ENCODE peak calls at places on chromosomes 12 and 14, in ten cellular contexts. One of them, this sample, is unnamed.

GRCh38 chr12:119693006-119693405 is 25.1 kb downstream of the PRKAB1 start:
- DNase-seq in D721Med: no peak
- DNase-seq in fibroblast of lung: peak
- DNase-seq in neural crest cell: no peak
- DNase-seq in OCI-LY7: no peak
- DNase-seq in body of pancreas: peak
- DNase-seq in colonic mucosa: peak
- DNase-seq in pancreas: no peak
- DNase-seq in astrocyte of the spinal cord: peak
- DNase-seq in testis: no peak
- DNase-seq in this sample: no peak

GRCh38 chr14:106129274-106129673 is 602.9 kb downstream of the TMEM121 start:
- DNase-seq in D721Med: no peak
- DNase-seq in fibroblast of lung: no peak
- DNase-seq in neural crest cell: no peak
- DNase-seq in OCI-LY7: no peak
- DNase-seq in body of pancreas: no peak
- DNase-seq in colonic mucosa: no peak
- DNase-seq in pancreas: no peak
- DNase-seq in astrocyte of the spinal cord: no peak
- DNase-seq in testis: no peak
- DNase-seq in this sample: no peak

GRCh38 chr14:64775081-64775777 is 71.0 kb downstream of the PLEKHG3 start:
- DNase-seq in D721Med: no peak
- DNase-seq in fibroblast of lung: no peak
- DNase-seq in neural crest cell: no peak
- DNase-seq in OCI-LY7: no peak
- DNase-seq in body of pancreas: no peak
- DNase-seq in colonic mucosa: no peak
- DNase-seq in pancreas: no peak
- DNase-seq in astrocyte of the spinal cord: no peak
- DNase-seq in testis: no peak
- DNase-seq in this sample: no peak

GRCh38 chr14:23601845-23602180 is 23.2 kb upstream of the JPH4 start:
- DNase-seq in D721Med: no peak
- DNase-seq in fibroblast of lung: no peak
- DNase-seq in neural crest cell: no peak
- DNase-seq in OCI-LY7: no peak
- DNase-seq in body of pancreas: no peak
- DNase-seq in colonic mucosa: no peak
- DNase-seq in pancreas: no peak
- DNase-seq in astrocyte of the spinal cord: no peak
- DNase-seq in testis: no peak
- DNase-seq in this sample: no peak

GRCh38 chr12:27970391-27970980 is 2.0 kb downstream of the PTHLH start:
- DNase-seq in D721Med: no peak
- DNase-seq in fibroblast of lung: peak
- DNase-seq in neural crest cell: peak
- DNase-seq in OCI-LY7: no peak
- DNase-seq in body of pancreas: peak
- DNase-seq in colonic mucosa: no peak
- DNase-seq in pancreas: peak
- DNase-seq in astrocyte of the spinal cord: peak
- DNase-seq in testis: peak
- DNase-seq in this sample: no peak

GRCh38 chr14:71555654-71556559 is 376.3 kb upstream of the RGS6 start:
- DNase-seq in D721Med: no peak
- DNase-seq in fibroblast of lung: peak
- DNase-seq in neural crest cell: no peak
- DNase-seq in OCI-LY7: peak
- DNase-seq in body of pancreas: no peak
- DNase-seq in colonic mucosa: peak
- DNase-seq in pancreas: no peak
- DNase-seq in astrocyte of the spinal cord: no peak
- DNase-seq in testis: no peak
- DNase-seq in this sample: peak

GRCh38 chr12:106197906-106198623 is 49.8 kb downstream of the CKAP4 start:
- DNase-seq in D721Med: no peak
- DNase-seq in fibroblast of lung: no peak
- DNase-seq in neural crest cell: no peak
- DNase-seq in OCI-LY7: no peak
- DNase-seq in body of pancreas: no peak
- DNase-seq in colonic mucosa: no peak
- DNase-seq in pancreas: no peak
- DNase-seq in astrocyte of the spinal cord: peak
- DNase-seq in testis: no peak
- DNase-seq in this sample: no peak

GRCh38 chr14:81946808-81947798 is 413.4 kb upstream of the SEL1L start:
- DNase-seq in D721Med: no peak
- DNase-seq in fibroblast of lung: peak
- DNase-seq in neural crest cell: no peak
- DNase-seq in OCI-LY7: no peak
- DNase-seq in body of pancreas: no peak
- DNase-seq in colonic mucosa: no peak
- DNase-seq in pancreas: no peak
- DNase-seq in astrocyte of the spinal cord: no peak
- DNase-seq in testis: peak
- DNase-seq in this sample: no peak

GRCh38 chr14:32203928-32204357 is 874 bp upstream of the RNU6-8 start:
- DNase-seq in D721Med: no peak
- DNase-seq in fibroblast of lung: peak
- DNase-seq in neural crest cell: peak
- DNase-seq in OCI-LY7: no peak
- DNase-seq in body of pancreas: peak
- DNase-seq in colonic mucosa: peak
- DNase-seq in pancreas: no peak
- DNase-seq in astrocyte of the spinal cord: no peak
- DNase-seq in testis: peak
- DNase-seq in this sample: no peak

GRCh38 chr12:128843538-128843937 is 9.7 kb upstream of the GLT1D1 start:
- DNase-seq in D721Med: no peak
- DNase-seq in fibroblast of lung: no peak
- DNase-seq in neural crest cell: no peak
- DNase-seq in OCI-LY7: no peak
- DNase-seq in body of pancreas: no peak
- DNase-seq in colonic mucosa: no peak
- DNase-seq in pancreas: no peak
- DNase-seq in astrocyte of the spinal cord: no peak
- DNase-seq in testis: no peak
- DNase-seq in this sample: peak

GRCh38 chr12:103799504-103800251 is 41.4 kb downstream of the NT5DC3 start:
- DNase-seq in D721Med: no peak
- DNase-seq in fibroblast of lung: peak
- DNase-seq in neural crest cell: no peak
- DNase-seq in OCI-LY7: no peak
- DNase-seq in body of pancreas: peak
- DNase-seq in colonic mucosa: peak
- DNase-seq in pancreas: no peak
- DNase-seq in astrocyte of the spinal cord: peak
- DNase-seq in testis: no peak
- DNase-seq in this sample: peak

GRCh38 chr12:58253663-58254062 is 312.3 kb downstream of the ATP23 start:
- DNase-seq in D721Med: no peak
- DNase-seq in fibroblast of lung: no peak
- DNase-seq in neural crest cell: no peak
- DNase-seq in OCI-LY7: no peak
- DNase-seq in body of pancreas: no peak
- DNase-seq in colonic mucosa: no peak
- DNase-seq in pancreas: no peak
- DNase-seq in astrocyte of the spinal cord: no peak
- DNase-seq in testis: no peak
- DNase-seq in this sample: no peak

GRCh38 chr14:94540031-94540794 is 21.0 kb upstream of the SERPINA4 start:
- DNase-seq in D721Med: no peak
- DNase-seq in fibroblast of lung: no peak
- DNase-seq in neural crest cell: no peak
- DNase-seq in OCI-LY7: no peak
- DNase-seq in body of pancreas: peak
- DNase-seq in colonic mucosa: no peak
- DNase-seq in pancreas: no peak
- DNase-seq in astrocyte of the spinal cord: peak
- DNase-seq in testis: peak
- DNase-seq in this sample: no peak

GRCh38 chr12:131452444-131452860 is 258.4 kb upstream of the SFSWAP start:
- DNase-seq in D721Med: no peak
- DNase-seq in fibroblast of lung: no peak
- DNase-seq in neural crest cell: peak
- DNase-seq in OCI-LY7: peak
- DNase-seq in body of pancreas: no peak
- DNase-seq in colonic mucosa: peak
- DNase-seq in pancreas: no peak
- DNase-seq in astrocyte of the spinal cord: no peak
- DNase-seq in testis: peak
- DNase-seq in this sample: no peak

GRCh38 chr14:92670177-92670576 is 78.2 kb downstream of the LGMN start:
- DNase-seq in D721Med: no peak
- DNase-seq in fibroblast of lung: peak
- DNase-seq in neural crest cell: no peak
- DNase-seq in OCI-LY7: peak
- DNase-seq in body of pancreas: no peak
- DNase-seq in colonic mucosa: no peak
- DNase-seq in pancreas: no peak
- DNase-seq in astrocyte of the spinal cord: peak
- DNase-seq in testis: no peak
- DNase-seq in this sample: no peak

GRCh38 chr14:57189070-57189469 is 79.6 kb downstream of the EXOC5 start:
- DNase-seq in D721Med: peak
- DNase-seq in fibroblast of lung: peak
- DNase-seq in neural crest cell: no peak
- DNase-seq in OCI-LY7: no peak
- DNase-seq in body of pancreas: no peak
- DNase-seq in colonic mucosa: no peak
- DNase-seq in pancreas: no peak
- DNase-seq in astrocyte of the spinal cord: peak
- DNase-seq in testis: peak
- DNase-seq in this sample: no peak
- TF ChIP-seq CTCF in D721Med: peak
- TF ChIP-seq CTCF in fibroblast of lung: peak
- TF ChIP-seq CTCF in neural crest cell: peak
- TF ChIP-seq CTCF in OCI-LY7: no peak
- TF ChIP-seq CTCF in body of pancreas: peak
- TF ChIP-seq CTCF in colonic mucosa: no peak
- TF ChIP-seq CTCF in pancreas: no peak
- TF ChIP-seq CTCF in astrocyte of the spinal cord: no peak
- TF ChIP-seq CTCF in testis: no peak
- TF ChIP-seq CTCF in this sample: no peak

GRCh38 chr14:55133416-55133815 is 4.4 kb downstream of the LGALS3 start:
- DNase-seq in D721Med: no peak
- DNase-seq in fibroblast of lung: peak
- DNase-seq in neural crest cell: no peak
- DNase-seq in OCI-LY7: no peak
- DNase-seq in body of pancreas: no peak
- DNase-seq in colonic mucosa: no peak
- DNase-seq in pancreas: no peak
- DNase-seq in astrocyte of the spinal cord: no peak
- DNase-seq in testis: peak
- DNase-seq in this sample: no peak
- TF ChIP-seq CTCF in D721Med: no peak
- TF ChIP-seq CTCF in fibroblast of lung: peak
- TF ChIP-seq CTCF in neural crest cell: peak
- TF ChIP-seq CTCF in OCI-LY7: no peak
- TF ChIP-seq CTCF in body of pancreas: peak
- TF ChIP-seq CTCF in colonic mucosa: no peak
- TF ChIP-seq CTCF in pancreas: no peak
- TF ChIP-seq CTCF in astrocyte of the spinal cord: peak
- TF ChIP-seq CTCF in testis: peak
- TF ChIP-seq CTCF in this sample: peak

DNA sequence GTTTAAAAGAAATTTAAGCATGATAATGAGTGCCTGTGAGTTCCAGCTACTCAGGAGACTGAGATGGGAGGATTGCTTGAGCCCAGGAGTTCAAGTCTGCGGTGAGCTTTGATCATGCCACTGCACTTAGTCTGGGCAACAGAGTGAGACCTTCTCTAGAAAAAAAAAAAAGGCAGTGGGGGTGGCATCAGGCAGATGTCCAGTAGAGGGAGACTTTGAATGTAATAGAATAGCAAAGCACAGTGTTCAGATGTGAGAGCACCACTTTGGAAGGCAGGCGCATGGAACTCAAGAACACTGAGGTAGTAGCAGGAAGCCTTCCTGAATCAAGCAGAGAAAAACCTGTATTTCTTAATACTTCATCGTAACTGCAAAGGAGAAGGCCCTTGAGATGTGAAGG is 394.5 kb upstream of the GARIN6 start:
- DNase-seq in D721Med: no peak
- DNase-seq in fibroblast of lung: no peak
- DNase-seq in neural crest cell: no peak
- DNase-seq in OCI-LY7: peak
- DNase-seq in body of pancreas: no peak
- DNase-seq in colonic mucosa: no peak
- DNase-seq in pancreas: no peak
- DNase-seq in astrocyte of the spinal cord: no peak
- DNase-seq in testis: no peak
- DNase-seq in this sample: no peak
- TF ChIP-seq CTCF in D721Med: peak
- TF ChIP-seq CTCF in fibroblast of lung: no peak
- TF ChIP-seq CTCF in neural crest cell: peak
- TF ChIP-seq CTCF in OCI-LY7: peak
- TF ChIP-seq CTCF in body of pancreas: no peak
- TF ChIP-seq CTCF in colonic mucosa: no peak
- TF ChIP-seq CTCF in pancreas: no peak
- TF ChIP-seq CTCF in astrocyte of the spinal cord: peak
- TF ChIP-seq CTCF in testis: peak
- TF ChIP-seq CTCF in this sample: no peak

GRCh38 chr12:11130382-11130781 is 4.1 kb downstream of the TAS2R30 start:
- DNase-seq in D721Med: no peak
- DNase-seq in fibroblast of lung: no peak
- DNase-seq in neural crest cell: no peak
- DNase-seq in OCI-LY7: no peak
- DNase-seq in body of pancreas: no peak
- DNase-seq in colonic mucosa: no peak
- DNase-seq in pancreas: no peak
- DNase-seq in astrocyte of the spinal cord: no peak
- DNase-seq in testis: no peak
- DNase-seq in this sample: no peak

GRCh38 chr12:11133816-11134215 is 628 bp downstream of the TAS2R30 start:
- DNase-seq in D721Med: no peak
- DNase-seq in fibroblast of lung: no peak
- DNase-seq in neural crest cell: no peak
- DNase-seq in OCI-LY7: no peak
- DNase-seq in body of pancreas: no peak
- DNase-seq in colonic mucosa: no peak
- DNase-seq in pancreas: no peak
- DNase-seq in astrocyte of the spinal cord: peak
- DNase-seq in testis: no peak
- DNase-seq in this sample: no peak

GRCh38 chr12:11133162-11133561 is 1.3 kb downstream of the TAS2R30 start:
- DNase-seq in D721Med: no peak
- DNase-seq in fibroblast of lung: no peak
- DNase-seq in neural crest cell: no peak
- DNase-seq in OCI-LY7: no peak
- DNase-seq in body of pancreas: no peak
- DNase-seq in colonic mucosa: no peak
- DNase-seq in pancreas: no peak
- DNase-seq in astrocyte of the spinal cord: no peak
- DNase-seq in testis: no peak
- DNase-seq in this sample: no peak

GRCh38 chr12:11134300-11134699 is at the start of gene TAS2R30:
- DNase-seq in D721Med: no peak
- DNase-seq in fibroblast of lung: no peak
- DNase-seq in neural crest cell: no peak
- DNase-seq in OCI-LY7: no peak
- DNase-seq in body of pancreas: no peak
- DNase-seq in colonic mucosa: no peak
- DNase-seq in pancreas: no peak
- DNase-seq in astrocyte of the spinal cord: no peak
- DNase-seq in testis: no peak
- DNase-seq in this sample: no peak

GRCh38 chr12:11130999-11131398 is 3.4 kb downstream of the TAS2R30 start:
- DNase-seq in D721Med: no peak
- DNase-seq in fibroblast of lung: peak
- DNase-seq in neural crest cell: no peak
- DNase-seq in OCI-LY7: no peak
- DNase-seq in body of pancreas: no peak
- DNase-seq in colonic mucosa: no peak
- DNase-seq in pancreas: no peak
- DNase-seq in astrocyte of the spinal cord: no peak
- DNase-seq in testis: no peak
- DNase-seq in this sample: no peak
- TF ChIP-seq CTCF in D721Med: no peak
- TF ChIP-seq CTCF in fibroblast of lung: no peak
- TF ChIP-seq CTCF in neural crest cell: no peak
- TF ChIP-seq CTCF in OCI-LY7: no peak
- TF ChIP-seq CTCF in body of pancreas: no peak
- TF ChIP-seq CTCF in colonic mucosa: no peak
- TF ChIP-seq CTCF in pancreas: no peak
- TF ChIP-seq CTCF in astrocyte of the spinal cord: no peak
- TF ChIP-seq CTCF in testis: no peak
- TF ChIP-seq CTCF in this sample: no peak